ENCODE peak calls at places on chromosomes 3 and 15, in five cellular contexts. D is AG09319, E is HS-27A, F is H4, Y is T1000. P is an unnamed sample.

GRCh38 chr3:17258823-17259436 is 374.2 kb downstream of the PLCL2 start:
- DNase-seq in Y (no peak), D (peak), F (peak), E (peak), P (no peak)

GRCh38 chr3:196454935-196455334 is 22.7 kb upstream of the UBXN7 start:
- DNase-seq in E (no peak), F (no peak), D (no peak), Y (no peak), P (no peak)

GRCh38 chr3:167102071-167102470 is 278.0 kb downstream of the ZBBX start:
- DNase-seq in E (no peak), F (no peak), D (no peak), Y (no peak), P (no peak)

GRCh38 chr3:32973982-32974381 is 22.5 kb downstream of the CCR4 start:
- DNase-seq in D (no peak), Y (no peak), F (peak), E (no peak), P (no peak)

GRCh38 chr15:44999105-44999504 is 23.9 kb upstream of the SORD start:
- DNase-seq in Y (no peak), F (no peak), D (no peak), E (no peak), P (no peak)

GRCh38 chr3:132457301-132457700 is 40.0 kb downstream of the DNAJC13 start:
- DNase-seq in D (no peak), E (no peak), F (no peak), Y (no peak), P (no peak)

GRCh38 chr3:197878427-197878826 is 71.6 kb upstream of the RPL35A start:
- DNase-seq in D (no peak), Y (no peak), F (no peak), E (no peak), P (no peak)

GRCh38 chr15:80568298-80568697 is 126.8 kb upstream of the ABHD17C start:
- DNase-seq in E (no peak), Y (no peak), D (no peak), F (no peak), P (no peak)

GRCh38 chr3:168424059-168424765 is 328.5 kb upstream of the GOLIM4 start:
- DNase-seq in F (no peak), D (no peak), E (peak), Y (no peak), P (no peak)

GRCh38 chr3:133763797-133764734 is 17.9 kb downstream of the TF start:
- DNase-seq in E (no peak), F (no peak), Y (no peak), D (no peak), P (no peak)

GRCh38 chr3:44050051-44050570 is 191.6 kb upstream of the TOPAZ1 start:
- DNase-seq in E (no peak), D (no peak), Y (no peak), F (no peak), P (no peak)

GRCh38 chr3:46883252-46884185 is 6.0 kb downstream of the PTH1R start:
- DNase-seq in D (no peak), E (no peak), F (no peak), Y (no peak), P (no peak)

GRCh38 chr15:70466305-70466704 is 297.1 kb downstream of the UACA start:
- DNase-seq in Y (no peak), D (no peak), F (no peak), E (no peak), P (no peak)

GRCh38 chr3:67704322-67704721 is 49.9 kb upstream of the SUCLG2 start:
- DNase-seq in D (no peak), F (no peak), E (no peak), Y (no peak), P (no peak)

GRCh38 chr3:194905696-194906095 is 220.0 kb downstream of the FAM43A start:
- DNase-seq in F (peak), D (peak), Y (no peak), E (no peak), P (no peak)

GRCh38 chr3:24490151-24490550 is 4.5 kb downstream of the THRB start:
- DNase-seq in F (no peak), D (no peak), Y (no peak), E (no peak), P (no peak)

GRCh38 chr3:147701195-147701594 is 292.0 kb downstream of the ZIC1 start:
- DNase-seq in E (no peak), Y (no peak), F (no peak), D (no peak), P (no peak)

GRCh38 chr15:78087944-78088772 is 4.2 kb upstream of the SH2D7 start:
- DNase-seq in E (no peak), F (no peak), Y (no peak), D (no peak), P (no peak)

GRCh38 chr3:19190136-19190535 is 41.8 kb downstream of the KCNH8 start:
- DNase-seq in F (no peak), D (no peak), Y (no peak), E (no peak), P (no peak)

GRCh38 chr3:98952404-98952803 is 50.9 kb upstream of the DCBLD2 start:
- DNase-seq in D (no peak), F (no peak), Y (no peak), E (no peak), P (no peak)

GRCh38 chr3:197494366-197495058 is 61.3 kb downstream of the BDH1 start:
- DNase-seq in E (no peak), D (no peak), F (no peak), Y (no peak), P (no peak)

GRCh38 chr3:51712020-51712385 is 5.1 kb downstream of the GRM2 start:
- DNase-seq in D (no peak), E (no peak), F (no peak), Y (no peak), P (peak)

GRCh38 chr3:171457263-171458055 is 2.7 kb downstream of the TNIK start:
- DNase-seq in F (no peak), E (no peak), D (no peak), Y (no peak), P (no peak)

GRCh38 chr3:51670053-51670666 is 892 bp upstream of the TEX264 start:
- DNase-seq in D (no peak), Y (no peak), F (no peak), E (no peak), P (peak)

GRCh38 chr3:163482695-163483094 is 1595.6 kb downstream of the SI start:
- DNase-seq in F (no peak), E (no peak), Y (no peak), D (no peak), P (no peak)

GRCh38 chr3:154718716-154719115 is 288.7 kb upstream of the GPR149 start:
- DNase-seq in F (no peak), Y (no peak), D (no peak), E (no peak), P (no peak)

GRCh38 chr3:13706886-13707285 is 158.0 kb downstream of the FBLN2 start:
- DNase-seq in E (no peak), F (no peak), D (no peak), Y (no peak), P (peak)

GRCh38 chr3:88986834-88987233 is 120.6 kb upstream of the EPHA3 start:
- DNase-seq in F (no peak), Y (no peak), D (peak), E (no peak), P (no peak)

GRCh38 chr3:63874769-63875168 is 11.1 kb downstream of the ATXN7 start:
- DNase-seq in Y (no peak), E (no peak), D (no peak), F (no peak), P (no peak)

GRCh38 chr3:43522702-43523362 is 99.0 kb downstream of the ANO10 start:
- DNase-seq in F (no peak), Y (no peak), D (no peak), E (no peak), P (no peak)

GRCh38 chr15:89444855-89445254 is 51.5 kb downstream of the RHCG start:
- DNase-seq in F (no peak), E (no peak), Y (no peak), D (no peak), P (no peak)

GRCh38 chr3:14511971-14512943 is 27.9 kb downstream of the GRIP2 start:
- DNase-seq in Y (no peak), E (no peak), F (no peak), D (no peak), P (peak)

GRCh38 chr15:57468486-57468885 is 92.2 kb downstream of the CGNL1 start:
- DNase-seq in D (no peak), F (no peak), Y (no peak), E (no peak), P (no peak)

GRCh38 chr15:70081612-70082011 is 16.1 kb downstream of the TLE3 start:
- DNase-seq in E (no peak), D (no peak), F (no peak), Y (no peak), P (no peak)

GRCh38 chr3:119352863-119353527 is 58.8 kb downstream of the ARHGAP31 start:
- DNase-seq in D (peak), E (no peak), Y (no peak), F (peak), P (no peak)

GRCh38 chr3:129587061-129587460 is 19.4 kb downstream of the PLXND1 start:
- DNase-seq in D (no peak), Y (no peak), E (no peak), F (no peak), P (no peak)

GRCh38 chr3:71684046-71684730 is 41.0 kb downstream of the EIF4E3 start:
- DNase-seq in E (no peak), Y (no peak), D (no peak), F (no peak), P (no peak)

GRCh38 chr3:150259526-150260145 is 148.5 kb upstream of the TSC22D2 start:
- DNase-seq in E (no peak), D (no peak), F (no peak), Y (no peak), P (no peak)

GRCh38 chr15:25711164-25711563 is 152.0 kb downstream of the ATP10A start:
- DNase-seq in Y (no peak), D (no peak), E (no peak), F (no peak), P (no peak)